ENCODE peak calls at places on chromosomes 12 and 14, in five cellular contexts. One of them, this sample, is unnamed.

GRCh38 chr14:71908141-71908540 is 24.1 kb upstream of the RGS6 start:
- DNase-seq in HTR-8/SVneo: no peak
- DNase-seq in SW 1271: no peak
- DNase-seq in GM23248: peak
- DNase-seq in pancreas: no peak
- DNase-seq in this sample: no peak

GRCh38 chr12:113903381-113903863 is 62.7 kb downstream of the RBM19 start:
- DNase-seq in GM23248: peak
- DNase-seq in pancreas: no peak
- DNase-seq in SW 1271: no peak
- DNase-seq in HTR-8/SVneo: no peak
- DNase-seq in this sample: no peak

GRCh38 chr12:121060149-121061001 is 21.3 kb upstream of the OASL start:
- DNase-seq in HTR-8/SVneo: peak
- DNase-seq in pancreas: no peak
- DNase-seq in GM23248: peak
- DNase-seq in SW 1271: peak
- DNase-seq in this sample: peak

GRCh38 chr12:62530596-62530995 is 64.0 kb downstream of the MON2 start:
- DNase-seq in SW 1271: no peak
- DNase-seq in HTR-8/SVneo: peak
- DNase-seq in GM23248: peak
- DNase-seq in pancreas: no peak
- DNase-seq in this sample: no peak

GRCh38 chr12:23887055-23887835 is 62.2 kb downstream of the SOX5 start:
- DNase-seq in pancreas: no peak
- DNase-seq in GM23248: no peak
- DNase-seq in HTR-8/SVneo: no peak
- DNase-seq in SW 1271: no peak
- DNase-seq in this sample: no peak

GRCh38 chr14:97578982-97579381 is 781.8 kb downstream of the VRK1 start:
- DNase-seq in SW 1271: no peak
- DNase-seq in pancreas: no peak
- DNase-seq in HTR-8/SVneo: no peak
- DNase-seq in GM23248: no peak
- DNase-seq in this sample: no peak

GRCh38 chr12:9750276-9751203 is 10.2 kb downstream of the CD69 start:
- DNase-seq in SW 1271: peak
- DNase-seq in HTR-8/SVneo: peak
- DNase-seq in GM23248: peak
- DNase-seq in pancreas: no peak
- DNase-seq in this sample: peak

GRCh38 chr14:39416072-39416471 is 16.2 kb downstream of the FBXO33 start:
- DNase-seq in SW 1271: no peak
- DNase-seq in GM23248: no peak
- DNase-seq in HTR-8/SVneo: no peak
- DNase-seq in pancreas: no peak
- DNase-seq in this sample: no peak

GRCh38 chr12:62438098-62438692 is 28.4 kb upstream of the MON2 start:
- DNase-seq in SW 1271: peak
- DNase-seq in HTR-8/SVneo: peak
- DNase-seq in pancreas: no peak
- DNase-seq in GM23248: peak
- DNase-seq in this sample: peak

GRCh38 chr12:86389949-86390348 is 133.8 kb upstream of the MGAT4C start:
- DNase-seq in GM23248: no peak
- DNase-seq in pancreas: no peak
- DNase-seq in HTR-8/SVneo: peak
- DNase-seq in SW 1271: no peak
- DNase-seq in this sample: peak

GRCh38 chr12:113341535-113341934 is 6.6 kb upstream of the SLC8B1 start:
- DNase-seq in SW 1271: no peak
- DNase-seq in GM23248: no peak
- DNase-seq in pancreas: no peak
- DNase-seq in HTR-8/SVneo: no peak
- DNase-seq in this sample: no peak

GRCh38 chr12:2649201-2650030 is 145.4 kb upstream of the FKBP4 start:
- DNase-seq in HTR-8/SVneo: no peak
- DNase-seq in SW 1271: no peak
- DNase-seq in pancreas: no peak
- DNase-seq in GM23248: no peak
- DNase-seq in this sample: no peak

GRCh38 chr12:32419520-32419960 is 20.2 kb downstream of the FGD4 start:
- DNase-seq in GM23248: peak
- DNase-seq in HTR-8/SVneo: no peak
- DNase-seq in pancreas: no peak
- DNase-seq in SW 1271: no peak
- DNase-seq in this sample: no peak

GRCh38 chr14:73264080-73264895 is 27.0 kb downstream of the PAPLN start:
- DNase-seq in pancreas: peak
- DNase-seq in HTR-8/SVneo: no peak
- DNase-seq in GM23248: no peak
- DNase-seq in SW 1271: no peak
- DNase-seq in this sample: no peak

GRCh38 chr12:79415754-79416435 is 274.9 kb downstream of the PAWR start:
- DNase-seq in SW 1271: no peak
- DNase-seq in GM23248: peak
- DNase-seq in pancreas: no peak
- DNase-seq in HTR-8/SVneo: no peak
- DNase-seq in this sample: no peak

GRCh38 chr12:111656016-111656415 is 29.7 kb downstream of the BRAP start:
- DNase-seq in GM23248: no peak
- DNase-seq in pancreas: no peak
- DNase-seq in HTR-8/SVneo: no peak
- DNase-seq in SW 1271: no peak
- DNase-seq in this sample: no peak

GRCh38 chr12:57380300-57380699 is 50.5 kb downstream of the R3HDM2 start:
- DNase-seq in pancreas: no peak
- DNase-seq in GM23248: no peak
- DNase-seq in HTR-8/SVneo: no peak
- DNase-seq in SW 1271: no peak
- DNase-seq in this sample: no peak

GRCh38 chr12:116916122-116916521 is 5.4 kb downstream of the FBXW8 start:
- DNase-seq in SW 1271: peak
- DNase-seq in HTR-8/SVneo: peak
- DNase-seq in GM23248: peak
- DNase-seq in pancreas: no peak
- DNase-seq in this sample: peak

GRCh38 chr12:131189781-131190180 is 236.1 kb downstream of the ADGRD1 start:
- DNase-seq in SW 1271: no peak
- DNase-seq in pancreas: no peak
- DNase-seq in HTR-8/SVneo: no peak
- DNase-seq in GM23248: no peak
- DNase-seq in this sample: no peak

GRCh38 chr14:95495538-95496025 is 20.9 kb downstream of the SYNE3 start:
- DNase-seq in SW 1271: no peak
- DNase-seq in GM23248: no peak
- DNase-seq in HTR-8/SVneo: no peak
- DNase-seq in pancreas: no peak
- DNase-seq in this sample: no peak

GRCh38 chr12:131082795-131083194 is 129.1 kb downstream of the ADGRD1 start:
- DNase-seq in GM23248: no peak
- DNase-seq in pancreas: no peak
- DNase-seq in SW 1271: no peak
- DNase-seq in HTR-8/SVneo: no peak
- DNase-seq in this sample: no peak

GRCh38 chr12:124764451-124764850 is 99.2 kb downstream of the SCARB1 start:
- DNase-seq in GM23248: peak
- DNase-seq in SW 1271: peak
- DNase-seq in HTR-8/SVneo: no peak
- DNase-seq in pancreas: no peak
- DNase-seq in this sample: no peak

GRCh38 chr14:103194256-103195045 is 71.2 kb downstream of the TNFAIP2 start:
- DNase-seq in pancreas: no peak
- DNase-seq in GM23248: peak
- DNase-seq in HTR-8/SVneo: peak
- DNase-seq in SW 1271: no peak
- DNase-seq in this sample: no peak

GRCh38 chr14:93045965-93046695 is 69.6 kb downstream of the ITPK1 start:
- DNase-seq in pancreas: peak
- DNase-seq in HTR-8/SVneo: no peak
- DNase-seq in GM23248: peak
- DNase-seq in SW 1271: no peak
- DNase-seq in this sample: peak

GRCh38 chr14:98580131-98580678 is 691.8 kb downstream of the BCL11B start:
- DNase-seq in SW 1271: no peak
- DNase-seq in HTR-8/SVneo: no peak
- DNase-seq in pancreas: no peak
- DNase-seq in GM23248: peak
- DNase-seq in this sample: no peak

GRCh38 chr12:103505371-103506236 is 9.8 kb upstream of the C12orf42 start:
- DNase-seq in pancreas: no peak
- DNase-seq in HTR-8/SVneo: no peak
- DNase-seq in SW 1271: no peak
- DNase-seq in GM23248: no peak
- DNase-seq in this sample: no peak

This sample was measured in H54.